ENCODE peak calls at places on chromosomes 6 and 20, in four cellular contexts. N, M, C and S are unnamed samples.

GRCh38 chr6:43969158-43969981 is 157.9 kb downstream of the MRPL14 start:
- DNase-seq in N (no peak), C (no peak), M (no peak), S (no peak)

GRCh38 chr6:3455490-3456394 is 1.1 kb downstream of the SLC22A23 start:
- DNase-seq in M (no peak), N (peak), C (no peak), S (no peak)

GRCh38 chr6:620166-620565 is 36.7 kb downstream of the HUS1B start:
- DNase-seq in C (no peak), N (no peak), M (no peak), S (no peak)

GRCh38 chr6:34243131-34243771 is 5.6 kb downstream of the SMIM29 start:
- DNase-seq in N (no peak), M (no peak), C (no peak), S (no peak)

GRCh38 chr20:49278817-49279676 is 1.2 kb upstream of the ZNFX1 start:
- DNase-seq in M (no peak), N (peak), C (no peak), S (no peak)

GRCh38 chr20:9043364-9043763 is 25.5 kb upstream of the PLCB4 start:
- DNase-seq in N (no peak), C (no peak), M (no peak), S (no peak)

GRCh38 chr20:62143976-62144825 is 632 bp downstream of the SS18L1 start:
- DNase-seq in M (no peak), C (no peak), N (peak), S (no peak)

GRCh38 chr6:36679043-36679821 is 718 bp downstream of the CDKN1A start:
- DNase-seq in N (peak), C (no peak), M (peak), S (no peak)

GRCh38 chr20:18983796-18984195 is 170.2 kb downstream of the SCP2D1 start:
- DNase-seq in M (no peak), N (no peak), C (no peak), S (no peak)

GRCh38 chr6:133648576-133648975 is 240.3 kb upstream of the TCF21 start:
- DNase-seq in N (no peak), M (no peak), C (no peak), S (no peak)

GRCh38 chr6:158758941-158759479 is 60.2 kb downstream of the EZR start:
- DNase-seq in C (no peak), N (no peak), M (no peak), S (no peak)

GRCh38 chr6:72704979-72705378 is 83.1 kb downstream of the KCNQ5 start:
- DNase-seq in C (no peak), M (no peak), N (no peak), S (no peak)

GRCh38 chr6:156948807-156949206 is 171.6 kb downstream of the ARID1B start:
- DNase-seq in M (no peak), N (no peak), C (peak), S (no peak)

GRCh38 chr6:97282238-97282725 is 734 bp downstream of the MMS22L start:
- DNase-seq in M (no peak), C (no peak), N (no peak), S (no peak)

GRCh38 chr6:24666097-24666615 is 543 bp downstream of the TDP2 start:
- DNase-seq in M (no peak), C (no peak), N (peak), S (no peak)

GRCh38 chr6:12345694-12346058 is 55.5 kb downstream of the EDN1 start:
- DNase-seq in C (no peak), N (no peak), M (no peak), S (no peak)

GRCh38 chr20:35603695-35604443 is 11.8 kb upstream of the SPAG4 start:
- DNase-seq in N (no peak), C (no peak), M (no peak), S (no peak)

GRCh38 chr20:51995551-51995951 is 193.2 kb upstream of the SALL4 start:
- DNase-seq in C (peak), N (no peak), M (no peak), S (no peak)

GRCh38 chr20:58238490-58238889 is 10.0 kb upstream of the ANKRD60 start:
- DNase-seq in N (no peak), C (no peak), M (no peak), S (no peak)

GRCh38 chr6:106360410-106360988 is at the start of gene CRYBG1:
- DNase-seq in M (no peak), C (no peak), N (peak), S (no peak)

GRCh38 chr6:154156135-154156948 is 117.3 kb downstream of the OPRM1 start:
- DNase-seq in C (no peak), N (peak), M (no peak), S (no peak)

GRCh38 chr20:53581444-53582311 is 12.0 kb downstream of the ZNF217 start:
- DNase-seq in N (no peak), C (no peak), M (no peak), S (no peak)

GRCh38 chr6:163943647-163944395 is 529.3 kb downstream of the QKI start:
- DNase-seq in N (peak), C (no peak), M (peak), S (no peak)

GRCh38 chr6:90329397-90330077 is 32.9 kb upstream of the BACH2 start:
- DNase-seq in C (no peak), M (no peak), N (no peak), S (no peak)

GRCh38 chr6:46974786-46975185 is 53.0 kb upstream of the ADGRF5 start:
- DNase-seq in N (no peak), C (no peak), M (no peak), S (no peak)

GRCh38 chr6:150175611-150176151 is 32.8 kb downstream of the PPP1R14C start:
- DNase-seq in M (no peak), C (no peak), N (no peak), S (no peak)

GRCh38 chr20:32336918-32337347 is 21.2 kb upstream of the ASXL1 start:
- DNase-seq in C (no peak), N (no peak), M (no peak), S (no peak)

GRCh38 chr20:39702716-39703349 is 740.7 kb downstream of the DHX35 start:
- DNase-seq in N (no peak), C (no peak), M (no peak), S (no peak)

GRCh38 chr6:26260791-26261484 is 104.1 kb upstream of the BTN3A2 start:
- DNase-seq in C (no peak), N (no peak), M (no peak), S (no peak)

GRCh38 chr6:77292564-77293546 is 170.4 kb downstream of the HTR1B start:
- DNase-seq in N (no peak), C (peak), M (no peak), S (no peak)

GRCh38 chr6:158481612-158482473 is 78.0 kb upstream of the TMEM181 start:
- DNase-seq in N (no peak), C (peak), M (no peak), S (peak)

GRCh38 chr6:15207923-15208322 is 37.9 kb upstream of the JARID2 start:
- DNase-seq in C (no peak), N (no peak), M (no peak), S (no peak)

GRCh38 chr6:123316733-123317323 is 319.9 kb downstream of the TRDN start:
- DNase-seq in C (no peak), N (no peak), M (no peak), S (no peak)

GRCh38 chr20:32358883-32359632 is 927 bp downstream of the ASXL1 start:
- DNase-seq in C (no peak), N (peak), M (peak), S (no peak)

GRCh38 chr6:166955121-166955864 is 1.1 kb downstream of the RNASET2 start:
- DNase-seq in N (peak), C (no peak), M (no peak), S (no peak)

GRCh38 chr6:100573169-100573568 is 108.4 kb upstream of the SIM1 start:
- DNase-seq in N (no peak), C (peak), M (no peak), S (no peak)

GRCh38 chr6:99521557-99522286 is 6.5 kb upstream of the USP45 start:
- DNase-seq in C (no peak), N (peak), M (peak), S (no peak)

GRCh38 chr6:81075974-81076373 is 676.5 kb downstream of the TENT5A start:
- DNase-seq in C (no peak), M (no peak), N (peak), S (no peak)

GRCh38 chr6:147106759-147107401 is 97.3 kb upstream of the STXBP5 start:
- DNase-seq in C (no peak), M (no peak), N (no peak), S (no peak)